ENCODE peak calls at places on chromosomes 3 and 15, in five cellular contexts. S, L, J, R and U are unnamed samples. For H3K27me3, the result is how much of the 10 kb centered on the place peaks cover.

GRCh38 chr3:182323898-182324297 is 469.4 kb upstream of the ATP11B start:
- DNase-seq in R (no peak), L (no peak), S (no peak), J (peak), U (no peak)

GRCh38 chr3:169244119-169244864 is 419.2 kb downstream of the MECOM start:
- DNase-seq in R (no peak), S (no peak), L (no peak), J (no peak), U (no peak)

GRCh38 chr3:134937256-134938023 is 142.4 kb downstream of the EPHB1 start:
- DNase-seq in J (no peak), L (no peak), R (no peak), S (peak), U (no peak)

GRCh38 chr15:69783211-69783610 is 314.5 kb downstream of the TLE3 start:
- DNase-seq in R (no peak), S (no peak), J (no peak), L (no peak), U (no peak)

GRCh38 chr3:58564456-58565160 is 12.6 kb downstream of the FAM107A start:
- DNase-seq in S (peak), L (peak), J (peak), R (no peak), U (no peak)

GRCh38 chr3:123026551-123027291 is 842 bp downstream of the SEMA5B start:
- DNase-seq in L (no peak), J (no peak), R (peak), S (peak), U (no peak)

GRCh38 chr3:14482271-14482721 is 57.8 kb downstream of the GRIP2 start:
- DNase-seq in R (peak), S (no peak), L (no peak), J (no peak), U (no peak)

GRCh38 chr3:57910988-57911387 is 97.2 kb upstream of the FLNB start:
- DNase-seq in J (peak), S (peak), L (no peak), R (no peak), U (no peak)

GRCh38 chr3:119891944-119892721 is 110.2 kb downstream of the NR1I2 start:
- DNase-seq in J (peak), L (peak), R (no peak), S (peak), U (peak)

GRCh38 chr3:78238811-78239210 is 1198.9 kb downstream of the ROBO2 start:
- DNase-seq in S (no peak), L (no peak), R (no peak), J (no peak), U (no peak)

GRCh38 chr15:32909431-32909830 is 191.6 kb downstream of the GREM1 start:
- DNase-seq in L (no peak), S (no peak), R (no peak), J (peak), U (no peak)

GRCh38 chr3:39050020-39050419 is 1.7 kb downstream of the SCN11A start:
- DNase-seq in L (no peak), R (no peak), S (peak), J (no peak), U (no peak)

GRCh38 chr15:89385596-89386242 is 51.1 kb upstream of the POLG start:
- DNase-seq in J (peak), L (no peak), R (no peak), S (no peak), U (no peak)

GRCh38 chr15:38652998-38653397 is 88.4 kb upstream of the RASGRP1 start:
- DNase-seq in R (no peak), L (no peak), J (no peak), S (peak), U (peak)

GRCh38 chr15:70604671-70605070 is 158.7 kb downstream of the UACA start:
- DNase-seq in J (peak), S (no peak), R (peak), L (no peak), U (no peak)

GRCh38 chr3:110101361-110101760 is 764.0 kb upstream of the DPPA4 start:
- DNase-seq in S (no peak), R (no peak), L (no peak), J (no peak), U (no peak)

GRCh38 chr3:188385295-188385694 is 231.3 kb downstream of the LPP start:
- DNase-seq in J (no peak), R (no peak), L (no peak), S (no peak), U (no peak)

GRCh38 chr3:133490468-133491351 is 82.8 kb upstream of the CDV3 start:
- DNase-seq in L (no peak), J (no peak), R (no peak), S (peak), U (peak)

GRCh38 chr3:32945136-32945535 is 6.3 kb upstream of the CCR4 start:
- DNase-seq in R (no peak), J (peak), L (no peak), S (no peak), U (no peak)

GRCh38 chr3:55244247-55244646 is 242.9 kb downstream of the WNT5A start:
- DNase-seq in L (no peak), S (no peak), R (no peak), J (no peak), U (no peak)

GRCh38 chr3:64459711-64460110 is 228.1 kb downstream of the ADAMTS9 start:
- DNase-seq in R (no peak), S (no peak), J (no peak), L (no peak), U (no peak)

GRCh38 chr3:156525808-156526207 is 29.1 kb downstream of the SSR3 start:
- DNase-seq in J (peak), S (no peak), R (no peak), L (no peak), U (no peak)

GRCh38 chr15:69468241-69469121 is 15.9 kb downstream of the RPLP1 start:
- DNase-seq in J (peak), S (peak), R (no peak), L (peak), U (peak)

GRCh38 chr15:65887565-65887964 is 18.3 kb downstream of the RAB11A start:
- DNase-seq in S (peak), R (no peak), J (no peak), L (no peak), U (peak)

GRCh38 chr3:55413236-55413635 is 73.9 kb downstream of the WNT5A start:
- DNase-seq in J (no peak), R (no peak), L (no peak), S (peak), U (no peak)

GRCh38 chr3:35562141-35562540 is 77.2 kb upstream of the ARPP21 start:
- DNase-seq in L (no peak), S (no peak), J (no peak), R (no peak), U (no peak)

GRCh38 chr3:131975047-131975446 is 59.8 kb downstream of the CPNE4 start:
- DNase-seq in S (no peak), J (no peak), R (no peak), L (no peak), U (no peak)

GRCh38 chr15:51874751-51875644 is 45.5 kb downstream of the TMOD3 start:
- DNase-seq in R (no peak), L (peak), S (peak), J (peak), U (no peak)

GRCh38 chr3:137217733-137218132 is 259.9 kb downstream of the IL20RB start:
- DNase-seq in S (no peak), L (no peak), J (no peak), R (no peak), U (no peak)

GRCh38 chr3:12287727-12288465 is 974 bp upstream of the PPARG start:
- DNase-seq in S (peak), R (peak), J (peak), L (no peak), U (no peak)

GRCh38 chr15:89071471-89071870 is 16.8 kb upstream of the ABHD2 start:
- DNase-seq in S (no peak), R (no peak), J (no peak), L (no peak), U (no peak)

GRCh38 chr3:67033091-67033490 is 35.0 kb downstream of the KBTBD8 start:
- DNase-seq in J (no peak), L (no peak), S (peak), R (no peak), U (no peak)

GRCh38 chr15:68852466-68852865 is 31.8 kb upstream of the ANP32A start:
- DNase-seq in S (no peak), J (no peak), R (peak), L (no peak), U (no peak)

GRCh38 chr3:56593455-56594158 is 36.6 kb downstream of the CCDC66 start:
- DNase-seq in R (no peak), J (no peak), L (no peak), S (peak), U (peak)

DNA sequence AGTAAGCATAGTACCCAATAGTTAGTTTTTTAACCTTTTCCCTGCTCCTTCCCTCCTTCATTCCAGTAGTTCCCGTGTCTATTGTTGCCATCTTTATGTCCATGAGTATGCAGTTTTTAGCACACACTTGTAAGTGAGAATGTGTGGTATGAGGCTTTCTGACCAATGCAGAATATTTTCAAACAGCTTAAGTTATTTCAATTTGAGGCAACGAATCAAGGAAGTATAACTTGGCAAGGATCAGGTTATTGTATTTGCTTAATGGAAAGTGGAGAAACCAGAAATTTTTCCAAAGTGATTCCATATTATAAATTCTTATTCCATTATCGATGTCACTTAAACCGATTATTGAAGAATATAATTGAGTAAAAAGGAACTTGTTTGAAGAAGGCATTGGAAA is 954.8 kb downstream of the GBE1 start:
- DNase-seq in S (no peak), J (no peak), R (no peak), L (no peak), U (no peak)
- H3K27me3 ChIP-seq in S (under half), J (under half), R (under half), L (under half), U (under half)

GRCh38 chr15:40100947-40101905 is 7.5 kb downstream of the BMF start:
- DNase-seq in J (no peak), R (no peak), S (peak), L (no peak), U (no peak)
- H3K27ac ChIP-seq in J (no peak), R (no peak), S (peak), L (no peak), U (no peak)

GRCh38 chr3:171456765-171457164 is 3.4 kb downstream of the TNIK start:
- DNase-seq in R (no peak), L (no peak), J (no peak), S (no peak), U (no peak)
- H3K27me3 ChIP-seq in R (under half), L (under half), J (under half), S (under half), U (under half)

GRCh38 chr3:50169858-50170257 is 14.7 kb downstream of the SEMA3F start:
- DNase-seq in L (no peak), R (no peak), J (no peak), S (no peak), U (no peak)

GRCh38 chr3:50167782-50168317 is 12.7 kb downstream of the SEMA3F start:
- DNase-seq in S (no peak), R (no peak), L (no peak), J (no peak), U (no peak)

GRCh38 chr3:50168388-50168787 is 13.3 kb downstream of the SEMA3F start:
- DNase-seq in L (no peak), S (no peak), J (no peak), R (no peak), U (no peak)

GRCh38 chr3:50169232-50169631 is 14.1 kb downstream of the SEMA3F start:
- DNase-seq in J (no peak), L (no peak), S (no peak), R (no peak), U (no peak)

GRCh38 chr3:50168791-50169190 is 13.7 kb downstream of the SEMA3F start:
- DNase-seq in R (peak), S (no peak), L (no peak), J (no peak), U (no peak)
- H3K27ac ChIP-seq in R (peak), S (peak), L (no peak), J (no peak), U (no peak)

DNA sequence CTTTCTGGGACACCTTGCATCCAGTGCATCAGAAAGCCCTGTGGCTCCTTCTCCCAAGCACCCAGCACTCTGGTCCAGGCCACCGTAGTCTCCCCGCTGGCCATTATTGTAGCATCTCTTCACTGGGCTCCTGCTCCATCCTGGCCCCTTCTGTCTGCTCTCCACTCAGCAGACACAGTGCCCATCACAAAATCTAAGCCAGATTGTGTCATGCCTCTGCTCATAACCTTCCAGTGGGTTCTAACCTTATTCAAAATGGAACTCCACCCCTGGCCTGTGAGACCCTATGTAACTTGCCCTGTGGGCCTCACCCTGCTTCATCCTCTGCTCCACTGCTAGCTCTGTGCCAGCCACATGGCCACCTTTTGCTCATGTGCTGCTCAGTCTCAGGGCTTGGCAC is 31.7 kb upstream of the PRR23E start:
- DNase-seq in J (no peak), L (no peak), R (no peak), S (no peak), U (no peak)
- H3K27me3 ChIP-seq in J (under half), L (under half), R (under half), S (under half), U (under half)

GRCh38 chr3:31880020-31880419 is 101.0 kb downstream of the OSBPL10 start:
- DNase-seq in S (no peak), R (no peak), L (no peak), J (no peak), U (no peak)
- H3K27ac ChIP-seq in S (no peak), R (no peak), L (no peak), J (no peak), U (no peak)

GRCh38 chr15:41494190-41494921 is 682 bp downstream of the ITPKA start:
- DNase-seq in R (peak), J (no peak), S (peak), L (no peak), U (peak)

GRCh38 chr15:41493205-41493901 is at the start of gene ITPKA:
- DNase-seq in R (peak), S (peak), L (peak), J (peak), U (peak)

GRCh38 chr15:41493902-41494189 is 172 bp downstream of the ITPKA start:
- DNase-seq in L (no peak), S (no peak), J (no peak), R (no peak), U (no peak)

GRCh38 chr15:41495736-41496599 is 2.3 kb downstream of the ITPKA start:
- DNase-seq in S (peak), R (peak), J (no peak), L (no peak), U (no peak)

GRCh38 chr15:41494922-41495735 is 1.5 kb downstream of the ITPKA start:
- DNase-seq in L (no peak), R (peak), S (peak), J (no peak), U (peak)
- H3K27me3 ChIP-seq in L (under half), R (under half), S (under half), J (under half), U (half or more)

DNA sequence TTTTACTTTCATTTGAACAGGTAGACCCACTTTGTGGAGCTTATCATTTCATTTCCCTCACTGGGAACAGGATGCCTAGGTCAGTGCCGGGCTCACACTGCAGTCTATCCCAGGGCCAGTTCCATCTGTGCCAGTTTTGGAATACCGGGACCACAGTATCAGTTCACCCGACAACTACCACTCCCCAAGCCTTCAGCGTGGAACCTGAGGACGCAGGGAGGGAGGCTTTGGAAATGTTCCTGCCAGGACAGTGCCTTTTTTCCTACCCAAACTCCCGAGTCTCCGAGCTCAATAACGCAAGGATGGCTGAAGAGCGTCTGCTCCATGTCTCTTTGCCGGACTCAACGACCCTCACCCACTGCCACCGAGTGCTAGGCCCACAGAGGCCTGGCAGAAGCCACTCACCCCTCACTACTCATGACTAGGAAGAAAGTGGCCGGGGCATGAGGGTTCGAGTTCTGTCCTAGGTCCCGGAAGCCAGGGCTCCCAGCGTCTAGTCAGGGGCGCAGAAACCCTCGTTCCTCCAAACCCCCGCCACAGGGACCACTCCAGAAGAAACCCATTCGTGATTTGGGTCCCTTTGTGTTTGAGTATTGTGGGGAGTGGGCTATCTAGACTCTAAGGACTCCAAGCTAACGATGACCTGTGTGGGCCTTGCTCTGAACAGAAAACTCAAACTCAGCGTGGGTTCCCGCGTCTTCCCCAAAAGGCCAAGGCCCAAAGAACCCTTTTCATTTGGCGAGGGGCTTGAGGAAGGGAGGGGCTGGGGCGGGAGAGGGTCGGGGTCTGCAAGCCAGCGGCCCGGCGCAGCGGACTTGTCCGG is 11.4 kb downstream of the ZIC1 start:
- DNase-seq in S (no peak), J (no peak), R (peak), L (no peak), U (no peak)
- H3K27ac ChIP-seq in S (no peak), J (no peak), R (no peak), L (no peak), U (no peak)